ENCODE peak calls at places on chromosomes 3 and 15, in nine cellular contexts. S is cardiac muscle cell, N is aorta, V is dorsolateral prefrontal cortex, C is right cardiac atrium, F is bronchial epithelial cell, K is thoracic aorta, P is GM12864, I is testis. Y is an unnamed sample.

GRCh38 chr15:86059851-86060250 is 19.8 kb upstream of the AGBL1 start:
- DNase-seq in F (no peak), V (no peak), C (no peak), I (no peak), N (no peak), K (no peak), S (no peak), P (no peak), Y (no peak)

GRCh38 chr3:138456961-138457862 is 22.8 kb downstream of the ESYT3 start:
- DNase-seq in S (no peak), C (no peak), F (no peak), I (peak; percentile 4), P (no peak), N (no peak), K (no peak), V (no peak), Y (no peak)

GRCh38 chr15:84826369-84826823 is 9.2 kb downstream of the ALPK3 start:
- DNase-seq in N (no peak), K (no peak), F (peak; percentile 18), C (peak; percentile 78), S (peak; percentile 42), I (no peak), P (no peak), V (no peak), Y (peak; percentile 69)

GRCh38 chr3:131036200-131036816 is 9.6 kb downstream of the NEK11 start:
- DNase-seq in P (no peak), I (no peak), F (peak; percentile 55), K (no peak), V (no peak), C (no peak), S (peak; percentile 61), N (no peak), Y (no peak)

GRCh38 chr3:42535981-42536784 is 33.7 kb downstream of the VIPR1 start:
- DNase-seq in K (no peak), F (peak; percentile 49), I (peak; percentile 74), V (no peak), P (no peak), N (no peak), S (peak; percentile 34), C (peak; percentile 68), Y (peak; percentile 72)

GRCh38 chr15:67574981-67575632 is 32.6 kb downstream of the MAP2K5 start:
- DNase-seq in S (peak; percentile 1), C (no peak), P (no peak), K (no peak), N (no peak), I (no peak), F (no peak), V (no peak), Y (no peak)

GRCh38 chr15:52392008-52392687 is 96.5 kb upstream of the MYO5C start:
- DNase-seq in P (no peak), C (no peak), V (no peak), F (peak; percentile 82), I (no peak), K (no peak), N (no peak), S (no peak), Y (no peak)

GRCh38 chr3:159866201-159866746 is 122.4 kb upstream of the IL12A start:
- DNase-seq in N (no peak), C (no peak), F (no peak), S (peak; percentile 40), P (no peak), K (no peak), V (no peak), I (no peak), Y (no peak)

GRCh38 chr3:48464713-48465221 is 18.2 kb downstream of the ATRIP start:
- DNase-seq in S (no peak), N (peak; percentile 62), P (no peak), I (no peak), K (no peak), C (peak; percentile 69), F (no peak), V (no peak), Y (no peak)

GRCh38 chr3:120802916-120803315 is 60.4 kb downstream of the GTF2E1 start:
- DNase-seq in F (no peak), C (no peak), N (no peak), I (no peak), P (no peak), V (no peak), K (no peak), S (no peak), Y (no peak)

GRCh38 chr15:77015651-77016320 is 20.9 kb downstream of the PSTPIP1 start:
- DNase-seq in V (no peak), F (no peak), C (peak; percentile 56), I (no peak), K (no peak), N (no peak), P (no peak), S (no peak), Y (no peak)
- H3K4me3 ChIP-seq in V (no peak overlapping the region), F (no peak overlapping the region), C (no peak overlapping the region), I (no peak overlapping the region), K (no peak overlapping the region), N (no peak overlapping the region), P (no peak overlapping the region), S (no peak overlapping the region), Y (no peak overlapping the region)

DNA sequence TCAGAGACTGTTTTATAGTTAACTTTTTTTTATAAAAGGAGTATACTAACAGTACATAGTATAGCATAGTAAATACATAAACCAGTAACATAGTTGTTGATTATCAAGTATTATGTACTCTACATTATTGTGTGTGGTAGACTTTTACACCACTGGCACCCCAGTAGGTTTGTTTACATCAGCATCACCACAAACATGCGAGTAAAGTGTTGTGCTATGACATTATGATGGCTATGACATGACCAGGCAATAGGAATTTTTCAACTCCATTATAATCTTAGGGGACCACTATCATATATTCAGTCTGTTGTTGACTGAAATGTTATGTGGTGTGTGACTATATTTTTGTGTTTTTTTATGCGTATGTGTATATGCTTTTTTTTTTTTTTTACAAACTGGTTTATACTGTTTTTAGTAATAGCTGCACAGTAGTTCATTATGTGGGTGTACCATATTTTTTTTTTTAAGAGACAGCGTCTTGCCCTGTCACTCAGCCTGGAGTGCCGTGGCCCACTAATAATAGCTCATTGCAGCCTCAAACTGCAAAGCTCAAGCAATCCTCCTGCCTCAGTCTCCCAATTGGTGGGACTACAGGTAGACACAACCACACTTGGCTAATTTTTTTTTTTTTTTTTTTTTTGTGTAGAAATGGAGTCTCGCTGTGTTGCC is 1.9 kb downstream of the CAPN7 start:
- DNase-seq in V (no peak), P (no peak), I (no peak), C (no peak), K (no peak), F (no peak), S (no peak), N (no peak), Y (no peak)
- H3K4me3 ChIP-seq in V (peak overlapping the region; percentile 92), P (peak overlapping the region; percentile 73), I (peak overlapping the region; percentile 90), C (peak overlapping the region; percentile 88), K (peak overlapping the region; percentile 93), F (peak overlapping the region; percentile 3), S (peak overlapping the region; percentile 77), N (peak overlapping the region; percentile 18), Y (peak overlapping the region; percentile 15)

GRCh38 chr3:117399311-117400068 is 689.9 kb downstream of the TUSC7 start:
- DNase-seq in S (peak; percentile 60), N (no peak), C (no peak), V (no peak), I (peak; percentile 15), P (no peak), K (no peak), F (no peak), Y (no peak)
- H3K4me3 ChIP-seq in S (no peak overlapping the region), N (no peak overlapping the region), C (no peak overlapping the region), V (peak overlapping the region; percentile 33), I (no peak overlapping the region), P (no peak overlapping the region), K (no peak overlapping the region), F (no peak overlapping the region), Y (no peak overlapping the region)

DNA sequence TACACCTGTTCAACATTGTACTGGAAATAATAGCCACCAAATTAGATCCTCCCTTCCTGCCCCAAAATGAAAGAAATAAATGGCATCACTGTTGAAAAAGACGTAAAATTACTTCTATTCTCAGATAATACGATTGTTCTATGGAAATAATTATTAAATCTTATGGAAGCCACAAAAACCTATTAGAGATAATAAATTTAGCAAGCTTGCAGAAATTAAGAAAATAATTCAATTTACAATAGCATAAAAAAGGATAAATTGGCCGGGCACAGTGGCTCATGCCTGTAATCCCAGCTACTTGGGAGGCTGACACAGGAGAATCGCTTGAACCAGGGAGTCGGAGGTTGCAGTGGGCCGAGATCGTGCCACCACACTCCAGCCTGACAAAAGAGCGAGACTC is 57.8 kb downstream of the PPCDC start:
- DNase-seq in S (no peak), F (no peak), V (no peak), C (no peak), I (no peak), N (no peak), P (no peak), K (no peak), Y (no peak)
- H3K4me3 ChIP-seq in S (no peak overlapping the region), F (no peak overlapping the region), V (no peak overlapping the region), C (no peak overlapping the region), I (no peak overlapping the region), N (no peak overlapping the region), P (no peak overlapping the region), K (no peak overlapping the region), Y (no peak overlapping the region)

DNA sequence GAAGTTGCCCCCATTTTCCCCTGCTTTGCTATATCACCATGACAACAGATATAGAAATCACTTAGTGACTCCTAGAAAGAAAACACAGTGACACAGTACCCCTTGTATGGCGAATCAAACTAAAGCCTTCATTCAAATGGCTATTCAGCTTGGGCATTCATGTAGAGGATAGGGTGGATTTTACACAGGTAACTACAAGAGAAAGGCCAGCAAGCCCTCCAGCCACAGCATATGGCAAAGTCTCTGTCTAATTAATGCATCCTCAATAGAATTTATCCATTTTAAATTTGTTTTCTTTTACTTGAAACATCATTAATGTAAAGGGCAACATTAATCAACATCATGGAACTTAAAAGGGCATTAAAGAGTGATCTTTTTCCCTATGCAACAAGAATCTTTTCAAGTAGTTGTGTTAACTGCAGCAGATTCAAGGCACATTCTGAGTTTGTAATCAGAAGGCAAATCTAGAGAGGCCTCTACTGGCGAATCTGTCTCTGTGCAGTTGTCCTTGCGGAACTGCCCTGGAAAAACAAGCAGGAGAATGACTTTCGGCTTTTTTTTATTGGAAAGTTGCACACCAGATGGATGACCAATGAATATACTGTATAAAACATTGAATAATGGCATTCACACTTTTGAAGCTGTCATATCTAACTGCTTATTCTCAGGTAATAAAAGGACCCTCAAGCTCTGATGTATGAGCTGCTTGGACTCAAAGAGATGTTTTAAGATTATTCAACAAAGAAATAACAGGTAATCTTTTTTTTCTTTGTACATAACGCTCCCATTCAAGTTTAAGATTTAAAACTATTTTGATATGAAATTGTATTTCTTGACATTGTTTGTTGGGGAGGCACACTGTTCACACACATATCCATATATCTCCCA is 621.6 kb upstream of the AGTR1 start:
- DNase-seq in F (peak; percentile 37), P (no peak), I (peak; percentile 17), K (no peak), V (peak; percentile 35), C (no peak), S (peak; percentile 73), N (no peak), Y (peak; percentile 12)
- H3K4me3 ChIP-seq in F (no peak overlapping the region), P (no peak overlapping the region), I (no peak overlapping the region), K (no peak overlapping the region), V (no peak overlapping the region), C (no peak overlapping the region), S (no peak overlapping the region), N (no peak overlapping the region), Y (no peak overlapping the region)

GRCh38 chr3:127762077-127762786 is 60.1 kb downstream of the MGLL start:
- DNase-seq in P (peak; percentile 66), N (no peak), F (no peak), C (peak; percentile 72), I (peak; percentile 64), V (peak; percentile 68), K (no peak), S (no peak), Y (no peak)
- H3K4me3 ChIP-seq in P (peak overlapping the region; percentile 58), N (peak overlapping the region; percentile 36), F (no peak overlapping the region), C (no peak overlapping the region), I (no peak overlapping the region), V (no peak overlapping the region), K (peak overlapping the region; percentile 58), S (no peak overlapping the region), Y (no peak overlapping the region)

Y was measured in small intestine.